ENCODE peak calls at places on chromosomes 11 and 22, in five cellular contexts. J, L, X, Y and C are unnamed samples.

GRCh38 chr22:48939441-48940265 is 888.0 kb downstream of the BRD1 start:
- DNase-seq in J (no peak), L (no peak), X (no peak), Y (no peak), C (no peak)

GRCh38 chr11:12556788-12557384 is 117.3 kb upstream of the TEAD1 start:
- DNase-seq in J (peak), L (no peak), X (no peak), Y (peak), C (no peak)

GRCh38 chr11:134399293-134399654 is 12.8 kb downstream of the B3GAT1 start:
- DNase-seq in J (no peak), L (no peak), X (no peak), Y (no peak), C (no peak)

GRCh38 chr22:37489994-37490393 is 3.8 kb upstream of the MFNG start:
- DNase-seq in J (no peak), L (no peak), X (no peak), Y (no peak), C (no peak)

GRCh38 chr11:70078095-70078795 is at the start of gene ANO1:
- DNase-seq in J (no peak), L (no peak), X (peak), Y (no peak), C (no peak)

GRCh38 chr11:33532720-33533119 is 167.9 kb downstream of the C11orf91 start:
- DNase-seq in J (no peak), L (no peak), X (no peak), Y (no peak), C (no peak)

GRCh38 chr22:30701872-30702271 is 7.2 kb downstream of the OSBP2 start:
- DNase-seq in J (peak), L (peak), X (no peak), Y (no peak), C (no peak)

GRCh38 chr11:123188508-123189165 is 6.4 kb downstream of the CLMP start:
- DNase-seq in J (no peak), L (no peak), X (no peak), Y (no peak), C (no peak)

GRCh38 chr11:21137813-21138212 is 468.4 kb downstream of the NELL1 start:
- DNase-seq in J (no peak), L (no peak), X (no peak), Y (no peak), C (no peak)

GRCh38 chr11:128187829-128188228 is 399.5 kb downstream of the ETS1 start:
- DNase-seq in J (no peak), L (no peak), X (no peak), Y (no peak), C (no peak)

GRCh38 chr11:127106938-127107337 is 106.4 kb upstream of the KIRREL3 start:
- DNase-seq in J (no peak), L (no peak), X (no peak), Y (no peak), C (no peak)

GRCh38 chr11:104275992-104276391 is 112.0 kb upstream of the PDGFD start:
- DNase-seq in J (no peak), L (peak), X (peak), Y (no peak), C (no peak)

GRCh38 chr11:122920579-122920978 is 38.0 kb downstream of the JHY start:
- DNase-seq in J (no peak), L (no peak), X (peak), Y (no peak), C (no peak)

GRCh38 chr11:67280791-67281551 is 8.1 kb upstream of the ANKRD13D start:
- DNase-seq in J (no peak), L (no peak), X (no peak), Y (no peak), C (no peak)

GRCh38 chr11:131491503-131491902 is 121.1 kb downstream of the NTM start:
- DNase-seq in J (no peak), L (peak), X (no peak), Y (no peak), C (no peak)

GRCh38 chr22:30668306-30668655 is 606 bp upstream of the DUSP18 start:
- DNase-seq in J (no peak), L (no peak), X (no peak), Y (no peak), C (no peak)

GRCh38 chr11:819943-820649 is 1.4 kb downstream of the PNPLA2 start:
- DNase-seq in J (peak), L (peak), X (peak), Y (peak), C (peak)

GRCh38 chr11:819129-819931 is 616 bp downstream of the PNPLA2 start:
- DNase-seq in J (no peak), L (peak), X (peak), Y (peak), C (peak)

GRCh38 chr11:820655-821512 is 2.2 kb downstream of the PNPLA2 start:
- DNase-seq in J (peak), L (peak), X (no peak), Y (peak), C (no peak)

GRCh38 chr11:816433-816779 is 2.3 kb upstream of the PNPLA2 start:
- DNase-seq in J (no peak), L (no peak), X (no peak), Y (no peak), C (no peak)

GRCh38 chr11:818396-819128 is at the start of gene PNPLA2:
- DNase-seq in J (no peak), L (no peak), X (no peak), Y (peak), C (no peak)
- TF ChIP-seq POLR2A in J (no peak), L (no peak), X (peak), Y (no peak), C (no peak)

GRCh38 chr22:17171313-17172171 is 12.5 kb upstream of the HDHD5 start:
- DNase-seq in J (peak), L (peak), X (peak), Y (peak), C (peak)
- TF ChIP-seq POLR2A in J (peak), L (peak), X (no peak), Y (peak), C (peak)

GRCh38 chr11:65418681-65419459 is 3.7 kb upstream of the NEAT1 start:
- DNase-seq in J (peak), L (peak), X (peak), Y (peak), C (peak)
- TF ChIP-seq POLR2A in J (no peak), L (peak), X (peak), Y (no peak), C (peak)

DNA sequence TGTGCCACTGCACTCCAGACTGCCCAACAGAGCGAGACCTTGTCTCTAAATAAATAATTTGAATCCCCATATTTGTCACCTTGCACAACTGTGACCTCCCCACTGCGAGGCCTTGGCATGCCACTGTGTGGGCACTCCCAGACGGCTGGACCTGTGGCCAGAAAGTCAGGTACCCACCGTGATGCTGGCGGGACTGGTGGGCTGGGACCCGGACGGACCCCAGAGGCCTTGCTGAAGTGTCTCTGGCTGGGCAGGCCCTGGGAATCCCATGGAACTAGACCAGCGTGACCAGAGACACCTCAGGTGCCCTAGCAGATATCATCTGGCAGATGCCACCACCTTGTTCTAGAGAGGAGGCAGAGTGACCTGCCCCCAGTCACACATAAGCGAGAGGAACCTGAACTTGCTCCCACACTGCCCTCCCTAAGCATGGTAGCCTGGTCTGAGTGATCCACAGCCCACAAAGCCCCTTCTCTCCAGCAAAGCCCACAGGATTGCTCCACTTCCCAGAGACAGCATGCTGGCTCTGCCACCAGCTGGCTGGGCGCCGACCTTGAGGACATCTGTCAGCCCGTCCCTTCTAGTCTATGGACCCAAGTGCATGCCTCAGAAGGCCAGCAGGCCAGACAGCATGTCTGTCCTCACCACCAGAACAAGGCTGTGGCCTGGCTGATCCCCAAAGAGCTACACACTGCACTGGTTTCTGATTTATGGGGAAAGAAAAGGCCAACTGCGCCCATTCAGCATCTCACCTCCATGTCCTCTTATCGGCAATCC is 9.5 kb downstream of the MACROD1 start:
- DNase-seq in J (no peak), L (no peak), X (no peak), Y (peak), C (no peak)
- TF ChIP-seq POLR2A in J (no peak), L (no peak), X (no peak), Y (no peak), C (no peak)

DNA sequence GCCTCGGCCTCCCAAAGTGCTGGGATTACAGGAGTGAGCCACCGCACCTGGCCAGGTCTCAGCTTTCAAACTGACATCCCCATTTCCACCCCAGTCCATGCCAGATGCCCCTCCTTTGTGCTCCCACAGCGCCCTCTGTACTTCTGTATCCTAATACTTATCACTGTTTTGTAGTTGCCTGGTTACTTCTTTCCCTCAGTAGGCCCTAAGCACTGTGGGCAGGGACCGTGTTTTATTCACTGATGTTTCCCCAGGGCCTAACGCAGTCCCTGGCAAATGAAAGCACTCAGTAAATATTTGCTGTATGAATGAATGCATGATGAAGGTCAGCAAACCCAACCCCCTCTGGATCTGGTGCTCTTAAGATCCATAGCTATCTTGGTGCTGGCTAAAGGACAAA is 2.2 kb upstream of the TRIM3 start:
- DNase-seq in J (no peak), L (peak), X (peak), Y (no peak), C (no peak)
- TF ChIP-seq POLR2A in J (no peak), L (no peak), X (no peak), Y (no peak), C (no peak)